ENCODE peak calls at places on chromosomes 13 and 19, in eight cellular contexts. D, H, J, O, U, Y, B and A are unnamed samples.

GRCh38 chr19:3458595-3459284 is 21.6 kb downstream of the SMIM24 start:
- DNase-seq in Y (no peak), D (no peak), U (no peak), J (no peak), B (no peak), H (no peak), O (no peak), A (no peak)

GRCh38 chr19:7871280-7871529 is 3.0 kb downstream of the PRR36 start:
- DNase-seq in B (no peak), H (no peak), D (no peak), O (no peak), U (no peak), J (no peak), Y (no peak), A (no peak)

GRCh38 chr19:15264061-15264932 is 32.0 kb upstream of the EPHX3 start:
- DNase-seq in O (peak), D (no peak), J (peak), U (peak), H (peak), Y (no peak), B (peak), A (peak)

GRCh38 chr13:46116653-46117502 is 12.0 kb upstream of the CPB2 start:
- DNase-seq in U (no peak), H (no peak), J (no peak), B (no peak), O (no peak), Y (no peak), D (no peak), A (no peak)

GRCh38 chr19:12995596-12996541 is 594 bp downstream of the NFIX start:
- DNase-seq in J (no peak), O (no peak), D (no peak), B (no peak), H (peak), U (no peak), Y (peak), A (no peak)

GRCh38 chr19:23343434-23344010 is 51.7 kb downstream of the ZNF91 start:
- DNase-seq in J (no peak), D (no peak), B (no peak), Y (no peak), H (no peak), O (no peak), U (no peak), A (no peak)

GRCh38 chr13:44048326-44048725 is 168.6 kb downstream of the LACC1 start:
- DNase-seq in U (no peak), Y (no peak), D (no peak), H (no peak), B (no peak), O (peak), J (no peak), A (no peak)

GRCh38 chr19:30923096-30923495 is 426.1 kb downstream of the TSHZ3 start:
- DNase-seq in U (no peak), H (no peak), J (no peak), B (no peak), Y (no peak), O (no peak), D (no peak), A (no peak)

GRCh38 chr19:19402656-19403372 is 2.7 kb upstream of the GATAD2A start:
- DNase-seq in B (no peak), J (no peak), D (no peak), Y (no peak), H (no peak), U (no peak), O (no peak), A (no peak)

GRCh38 chr19:33246729-33247440 is 21.2 kb upstream of the SLC7A10 start:
- DNase-seq in Y (no peak), D (no peak), J (no peak), B (no peak), U (no peak), O (no peak), H (no peak), A (no peak)

GRCh38 chr19:11137542-11138384 is 17.8 kb downstream of the SPC24 start:
- DNase-seq in U (peak), J (peak), B (no peak), O (peak), H (peak), Y (peak), D (peak), A (peak)

GRCh38 chr19:42268142-42268703 is 829 bp upstream of the CIC start:
- DNase-seq in B (peak), Y (peak), D (peak), H (peak), O (peak), J (peak), U (peak), A (peak)

GRCh38 chr19:42271045-42271419 is 2.0 kb downstream of the CIC start:
- DNase-seq in Y (no peak), B (no peak), D (no peak), J (no peak), O (no peak), H (no peak), U (no peak), A (no peak)

GRCh38 chr19:42270346-42271044 is 1.4 kb downstream of the CIC start:
- DNase-seq in Y (peak), U (peak), H (peak), B (no peak), O (no peak), J (peak), D (no peak), A (peak)

GRCh38 chr19:42268704-42269517 is at the start of gene CIC:
- DNase-seq in D (peak), J (peak), Y (peak), O (peak), U (peak), B (peak), H (peak), A (peak)

GRCh38 chr19:42269518-42270345 is 680 bp downstream of the CIC start:
- DNase-seq in U (no peak), H (no peak), D (no peak), J (no peak), B (no peak), Y (peak), O (no peak), A (no peak)
- TF ChIP-seq POLR2A in U (no peak), H (no peak), D (no peak), J (no peak), B (no peak), Y (no peak), O (no peak), A (no peak)

GRCh38 chr13:41622545-41623429 is 165.4 kb downstream of the RGCC start:
- DNase-seq in Y (no peak), B (no peak), J (no peak), H (no peak), U (no peak), D (no peak), O (no peak), A (no peak)
- TF ChIP-seq POLR2AphosphoS5 in Y (no peak), B (no peak), J (no peak), H (no peak), U (no peak), D (no peak), O (no peak), A (no peak)

GRCh38 chr19:29872224-29872731 is 60.5 kb downstream of the CCNE1 start:
- DNase-seq in U (no peak), J (no peak), D (no peak), H (peak), B (no peak), Y (no peak), O (no peak), A (no peak)
- TF ChIP-seq CTCF in U (peak), J (no peak), D (no peak), H (peak), B (no peak), Y (no peak), O (no peak), A (no peak)

GRCh38 chr13:60397693-60398437 is 845 bp downstream of the TDRD3 start:
- DNase-seq in B (no peak), J (peak), U (peak), H (no peak), Y (peak), O (peak), D (peak), A (peak)
- TF ChIP-seq POLR2A in B (no peak), J (no peak), U (peak), H (no peak), Y (no peak), O (peak), D (no peak), A (no peak)

DNA sequence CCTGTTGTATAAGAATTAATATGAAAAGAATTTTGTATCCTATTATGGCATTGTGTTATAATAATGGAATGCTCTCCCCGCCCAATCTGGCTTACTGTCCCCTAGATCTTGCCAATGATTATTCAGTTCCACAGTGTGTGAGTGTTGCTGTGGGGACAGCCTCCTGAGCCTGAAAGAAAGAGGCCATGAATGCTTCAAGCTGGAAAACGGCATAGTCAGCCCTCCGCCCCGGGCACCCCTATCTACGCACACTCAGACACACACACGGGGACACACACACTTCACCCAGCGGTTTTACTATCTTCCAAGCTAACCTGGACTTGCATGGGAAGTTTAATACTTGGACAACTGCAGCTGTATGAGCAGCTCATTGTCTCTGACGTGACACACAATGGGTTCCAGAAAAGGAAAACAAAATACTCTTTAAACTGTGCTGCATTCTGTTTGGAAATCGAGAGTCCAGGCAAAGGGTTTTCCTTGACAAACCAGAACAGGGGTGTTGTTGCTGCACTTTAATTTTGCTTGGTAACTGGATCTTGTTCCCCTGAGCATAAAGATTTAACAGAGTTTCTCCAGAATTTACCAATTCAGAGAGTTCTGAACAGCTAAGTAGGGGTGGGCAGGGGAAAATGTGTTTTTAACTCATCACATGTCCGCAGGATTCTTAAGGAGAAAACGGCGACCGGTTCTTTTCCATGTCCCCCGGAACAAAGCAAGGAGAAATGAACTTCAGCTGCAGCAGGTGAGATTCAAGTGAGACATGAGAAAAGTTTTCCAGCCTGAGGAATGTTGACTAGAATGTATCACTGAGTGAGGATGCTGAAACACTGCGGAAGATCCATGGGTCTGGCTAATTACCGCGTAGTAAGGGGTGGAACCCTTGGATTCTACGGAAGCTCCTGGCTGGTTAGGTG is 472.9 kb downstream of the FOXO1 start:
- DNase-seq in Y (peak), D (no peak), B (no peak), H (no peak), O (no peak), U (no peak), J (no peak), A (peak)
- TF ChIP-seq POLR2AphosphoS5 in Y (no peak), D (peak), B (no peak), H (no peak), O (no peak), U (no peak), J (no peak), A (peak)

DNA sequence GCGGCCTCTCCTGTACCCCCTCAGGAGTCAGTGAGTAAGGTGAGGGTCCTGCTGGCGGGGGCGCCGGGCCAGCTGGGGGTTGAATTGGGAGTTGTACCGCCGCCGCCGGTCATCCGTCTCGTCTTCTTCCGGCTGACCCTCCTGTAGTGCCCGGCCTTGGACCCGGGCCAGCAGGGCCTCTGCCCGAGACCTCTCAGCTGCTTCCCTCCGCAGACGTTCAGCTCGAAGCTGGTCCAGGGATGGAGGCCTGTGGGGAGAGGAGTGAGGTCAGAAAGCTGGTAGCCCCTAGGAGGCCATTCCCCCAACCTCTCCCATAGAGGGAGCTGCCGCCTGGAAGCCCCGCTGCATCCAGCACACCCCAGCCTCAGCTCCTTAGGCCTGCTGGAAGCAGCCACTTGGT is 3.8 kb downstream of the LENG1 start:
- DNase-seq in O (no peak), B (no peak), J (no peak), D (no peak), H (no peak), Y (no peak), U (no peak), A (no peak)
- TF ChIP-seq CTCF in O (peak), B (no peak), J (no peak), D (no peak), H (peak), Y (no peak), U (no peak), A (no peak)

GRCh38 chr19:58398545-58398944 is 3.1 kb downstream of the RNF225 start:
- DNase-seq in U (no peak), O (no peak), D (no peak), Y (no peak), H (peak), J (no peak), B (no peak), A (no peak)

GRCh38 chr19:58399903-58400637 is 4.6 kb downstream of the RNF225 start:
- DNase-seq in Y (no peak), D (no peak), U (no peak), H (no peak), B (no peak), O (no peak), J (no peak), A (peak)

GRCh38 chr19:58400638-58400915 is 5.1 kb downstream of the RNF225 start:
- DNase-seq in B (no peak), Y (no peak), D (no peak), U (no peak), J (no peak), O (no peak), H (no peak), A (no peak)

GRCh38 chr19:58401825-58402433 is 6.5 kb downstream of the RNF225 start:
- DNase-seq in U (no peak), D (no peak), H (peak), Y (no peak), J (no peak), O (no peak), B (no peak), A (no peak)

GRCh38 chr19:58400916-58401824 is 5.7 kb downstream of the RNF225 start:
- DNase-seq in H (peak), Y (peak), D (peak), U (peak), O (peak), B (peak), J (peak), A (peak)
- TF ChIP-seq POLR2A in H (peak), Y (no peak), D (no peak), U (peak), O (peak), B (peak), J (no peak), A (no peak)